ENCODE peak calls at places on chromosome 10, in five cellular contexts. One of them, this sample, is unnamed.

GRCh38 chr10:27748586-27748985 is 3.0 kb upstream of the MKX start:
- DNase-seq in ELF-1: no peak
- DNase-seq in NCI-H460: no peak
- DNase-seq in activated naive CD8-positive, alpha-beta T cell treated with anti-CD3 and anti-CD28 coated beads for 36 hours: no peak
- DNase-seq in mesendoderm: no peak
- DNase-seq in this sample: no peak

GRCh38 chr10:85377009-85377408 is 989.6 kb downstream of the GRID1 start:
- DNase-seq in ELF-1: no peak
- DNase-seq in NCI-H460: no peak
- DNase-seq in activated naive CD8-positive, alpha-beta T cell treated with anti-CD3 and anti-CD28 coated beads for 36 hours: no peak
- DNase-seq in mesendoderm: no peak
- DNase-seq in this sample: no peak

GRCh38 chr10:121910673-121911420 is 17.0 kb downstream of the ATE1 start:
- DNase-seq in ELF-1: no peak
- DNase-seq in NCI-H460: peak
- DNase-seq in activated naive CD8-positive, alpha-beta T cell treated with anti-CD3 and anti-CD28 coated beads for 36 hours: no peak
- DNase-seq in mesendoderm: no peak
- DNase-seq in this sample: no peak

GRCh38 chr10:88243202-88243744 is 339.8 kb downstream of the RNLS start:
- DNase-seq in ELF-1: no peak
- DNase-seq in NCI-H460: no peak
- DNase-seq in activated naive CD8-positive, alpha-beta T cell treated with anti-CD3 and anti-CD28 coated beads for 36 hours: no peak
- DNase-seq in mesendoderm: no peak
- DNase-seq in this sample: no peak

GRCh38 chr10:117131390-117132327 is 6.4 kb downstream of the VAX1 start:
- DNase-seq in ELF-1: peak
- DNase-seq in NCI-H460: no peak
- DNase-seq in activated naive CD8-positive, alpha-beta T cell treated with anti-CD3 and anti-CD28 coated beads for 36 hours: no peak
- DNase-seq in mesendoderm: peak
- DNase-seq in this sample: no peak

GRCh38 chr10:86946215-86947170 is 10.9 kb downstream of the MMRN2 start:
- DNase-seq in ELF-1: no peak
- DNase-seq in NCI-H460: no peak
- DNase-seq in activated naive CD8-positive, alpha-beta T cell treated with anti-CD3 and anti-CD28 coated beads for 36 hours: no peak
- DNase-seq in mesendoderm: no peak
- DNase-seq in this sample: no peak

GRCh38 chr10:113407218-113407617 is 145.6 kb upstream of the HABP2 start:
- DNase-seq in ELF-1: no peak
- DNase-seq in NCI-H460: no peak
- DNase-seq in activated naive CD8-positive, alpha-beta T cell treated with anti-CD3 and anti-CD28 coated beads for 36 hours: no peak
- DNase-seq in mesendoderm: no peak
- DNase-seq in this sample: no peak

GRCh38 chr10:124995605-124996004 is 53.7 kb downstream of the ZRANB1 start:
- DNase-seq in ELF-1: no peak
- DNase-seq in NCI-H460: no peak
- DNase-seq in activated naive CD8-positive, alpha-beta T cell treated with anti-CD3 and anti-CD28 coated beads for 36 hours: no peak
- DNase-seq in mesendoderm: no peak
- DNase-seq in this sample: no peak

GRCh38 chr10:17453377-17454091 is 861 bp downstream of the ST8SIA6 start:
- DNase-seq in ELF-1: peak
- DNase-seq in NCI-H460: no peak
- DNase-seq in activated naive CD8-positive, alpha-beta T cell treated with anti-CD3 and anti-CD28 coated beads for 36 hours: peak
- DNase-seq in mesendoderm: peak
- DNase-seq in this sample: peak

GRCh38 chr10:124532106-124532641 is 70.6 kb downstream of the LHPP start:
- DNase-seq in ELF-1: peak
- DNase-seq in NCI-H460: peak
- DNase-seq in activated naive CD8-positive, alpha-beta T cell treated with anti-CD3 and anti-CD28 coated beads for 36 hours: no peak
- DNase-seq in mesendoderm: peak
- DNase-seq in this sample: no peak

GRCh38 chr10:132362151-132362611 is 30.2 kb downstream of the LRRC27 start:
- DNase-seq in ELF-1: no peak
- DNase-seq in NCI-H460: no peak
- DNase-seq in activated naive CD8-positive, alpha-beta T cell treated with anti-CD3 and anti-CD28 coated beads for 36 hours: no peak
- DNase-seq in mesendoderm: no peak
- DNase-seq in this sample: no peak

GRCh38 chr10:84333864-84334451 is 5.6 kb downstream of the CCSER2 start:
- DNase-seq in ELF-1: no peak
- DNase-seq in NCI-H460: no peak
- DNase-seq in activated naive CD8-positive, alpha-beta T cell treated with anti-CD3 and anti-CD28 coated beads for 36 hours: peak
- DNase-seq in mesendoderm: peak
- DNase-seq in this sample: peak

GRCh38 chr10:72954230-72954595 is 393 bp downstream of the PLA2G12B start:
- DNase-seq in ELF-1: no peak
- DNase-seq in NCI-H460: no peak
- DNase-seq in activated naive CD8-positive, alpha-beta T cell treated with anti-CD3 and anti-CD28 coated beads for 36 hours: no peak
- DNase-seq in mesendoderm: no peak
- DNase-seq in this sample: no peak

GRCh38 chr10:16909961-16910794 is 93.0 kb upstream of the RSU1 start:
- DNase-seq in ELF-1: no peak
- DNase-seq in NCI-H460: no peak
- DNase-seq in activated naive CD8-positive, alpha-beta T cell treated with anti-CD3 and anti-CD28 coated beads for 36 hours: no peak
- DNase-seq in mesendoderm: no peak
- DNase-seq in this sample: no peak

GRCh38 chr10:75400163-75400768 is 1.3 kb downstream of the ZNF503 start:
- DNase-seq in ELF-1: no peak
- DNase-seq in NCI-H460: no peak
- DNase-seq in activated naive CD8-positive, alpha-beta T cell treated with anti-CD3 and anti-CD28 coated beads for 36 hours: no peak
- DNase-seq in mesendoderm: no peak
- DNase-seq in this sample: no peak

GRCh38 chr10:80458638-80459037 is 4.5 kb downstream of the TSPAN14 start:
- DNase-seq in ELF-1: no peak
- DNase-seq in NCI-H460: no peak
- DNase-seq in activated naive CD8-positive, alpha-beta T cell treated with anti-CD3 and anti-CD28 coated beads for 36 hours: no peak
- DNase-seq in mesendoderm: no peak
- DNase-seq in this sample: no peak

GRCh38 chr10:26438534-26439269 is 561 bp downstream of the APBB1IP start:
- DNase-seq in ELF-1: peak
- DNase-seq in NCI-H460: no peak
- DNase-seq in activated naive CD8-positive, alpha-beta T cell treated with anti-CD3 and anti-CD28 coated beads for 36 hours: peak
- DNase-seq in mesendoderm: peak
- DNase-seq in this sample: peak

GRCh38 chr10:125038637-125039036 is 96.7 kb downstream of the ZRANB1 start:
- DNase-seq in ELF-1: no peak
- DNase-seq in NCI-H460: peak
- DNase-seq in activated naive CD8-positive, alpha-beta T cell treated with anti-CD3 and anti-CD28 coated beads for 36 hours: no peak
- DNase-seq in mesendoderm: peak
- DNase-seq in this sample: no peak

GRCh38 chr10:91642831-91643692 is 10.2 kb upstream of the PPP1R3C start:
- DNase-seq in ELF-1: no peak
- DNase-seq in NCI-H460: no peak
- DNase-seq in activated naive CD8-positive, alpha-beta T cell treated with anti-CD3 and anti-CD28 coated beads for 36 hours: no peak
- DNase-seq in mesendoderm: no peak
- DNase-seq in this sample: no peak

GRCh38 chr10:103507235-103508191 is 14.0 kb downstream of the NEURL1 start:
- DNase-seq in ELF-1: peak
- DNase-seq in NCI-H460: no peak
- DNase-seq in activated naive CD8-positive, alpha-beta T cell treated with anti-CD3 and anti-CD28 coated beads for 36 hours: no peak
- DNase-seq in mesendoderm: peak
- DNase-seq in this sample: no peak

GRCh38 chr10:68406815-68407585 is at the start of gene RUFY2:
- DNase-seq in ELF-1: peak
- DNase-seq in NCI-H460: peak
- DNase-seq in activated naive CD8-positive, alpha-beta T cell treated with anti-CD3 and anti-CD28 coated beads for 36 hours: peak
- DNase-seq in mesendoderm: peak
- DNase-seq in this sample: peak

GRCh38 chr10:48363617-48364355 is 57.3 kb downstream of the MAPK8 start:
- DNase-seq in ELF-1: peak
- DNase-seq in NCI-H460: peak
- DNase-seq in activated naive CD8-positive, alpha-beta T cell treated with anti-CD3 and anti-CD28 coated beads for 36 hours: peak
- DNase-seq in mesendoderm: peak
- DNase-seq in this sample: peak

GRCh38 chr10:104038537-104038936 is 47.1 kb downstream of the COL17A1 start:
- DNase-seq in ELF-1: no peak
- DNase-seq in NCI-H460: no peak
- DNase-seq in activated naive CD8-positive, alpha-beta T cell treated with anti-CD3 and anti-CD28 coated beads for 36 hours: no peak
- DNase-seq in mesendoderm: no peak
- DNase-seq in this sample: no peak

GRCh38 chr10:70849582-70850016 is 33.9 kb downstream of the SGPL1 start:
- DNase-seq in ELF-1: no peak
- DNase-seq in NCI-H460: no peak
- DNase-seq in activated naive CD8-positive, alpha-beta T cell treated with anti-CD3 and anti-CD28 coated beads for 36 hours: no peak
- DNase-seq in mesendoderm: no peak
- DNase-seq in this sample: no peak

GRCh38 chr10:60606343-60607080 is 171.8 kb upstream of the CDK1 start:
- DNase-seq in ELF-1: no peak
- DNase-seq in NCI-H460: no peak
- DNase-seq in activated naive CD8-positive, alpha-beta T cell treated with anti-CD3 and anti-CD28 coated beads for 36 hours: no peak
- DNase-seq in mesendoderm: no peak
- DNase-seq in this sample: no peak